ENCODE peak calls at places on chromosomes 7 and 10, in six cellular contexts. X is PC-3, N is neural progenitor cell, Z is hepatocyte, B is GM23248, K is fibroblast of lung. E is an unnamed sample.

GRCh38 chr7:83105948-83106347 is 56.7 kb downstream of the PCLO start:
- DNase-seq in B (no peak), Z (no peak), X (no peak), K (no peak), N (peak; percentile 1), E (no peak)

GRCh38 chr7:7761340-7761973 is 43.0 kb upstream of the RPA3 start:
- DNase-seq in Z (peak; percentile 49), B (peak; percentile 74), K (peak; percentile 59), N (no peak), X (peak; percentile 73), E (peak; percentile 55)

GRCh38 chr10:30587522-30588031 is 42.0 kb downstream of the LYZL2 start:
- DNase-seq in X (no peak), N (no peak), B (no peak), Z (peak; percentile 33), K (no peak), E (no peak)

GRCh38 chr10:42836771-42837468 is 54.3 kb downstream of the BMS1 start:
- DNase-seq in Z (peak; percentile 34), K (peak; percentile 31), N (no peak), B (peak; percentile 56), X (peak; percentile 41), E (peak; percentile 24)

GRCh38 chr10:47107226-47107625 is 192.8 kb upstream of the GDF10 start:
- DNase-seq in Z (no peak), X (no peak), N (no peak), K (no peak), B (no peak), E (no peak)

GRCh38 chr7:111012799-111013675 is 77.9 kb upstream of the LRRN3 start:
- DNase-seq in N (no peak), B (no peak), Z (no peak), X (no peak), K (no peak), E (no peak)

GRCh38 chr10:68272833-68273232 is 40.9 kb upstream of the ATOH7 start:
- DNase-seq in B (no peak), N (no peak), X (no peak), Z (no peak), K (no peak), E (no peak)

GRCh38 chr7:102068846-102069245 is 217.8 kb upstream of the SH2B2 start:
- DNase-seq in K (no peak), Z (no peak), X (no peak), N (no peak), B (no peak), E (no peak)

GRCh38 chr10:60524541-60524940 is 134.9 kb upstream of the ANK3 start:
- DNase-seq in N (no peak), B (peak; percentile 83), Z (no peak), K (peak; percentile 95), X (no peak), E (no peak)

GRCh38 chr10:48545462-48546145 is 59.3 kb downstream of the ARHGAP22 start:
- DNase-seq in N (no peak), B (no peak), Z (no peak), X (no peak), K (no peak), E (no peak)

GRCh38 chr10:103748020-103748419 is 107.4 kb downstream of the SH3PXD2A start:
- DNase-seq in N (no peak), B (no peak), X (peak; percentile 62), Z (no peak), K (no peak), E (no peak)

GRCh38 chr10:124802313-124802675 is 675 bp downstream of the ABRAXAS2 start:
- DNase-seq in K (no peak), X (no peak), Z (no peak), N (no peak), B (peak; percentile 45), E (no peak)

GRCh38 chr7:107874605-107875446 is 16.2 kb upstream of the DLD start:
- DNase-seq in K (peak; percentile 53), B (peak; percentile 81), X (peak; percentile 75), N (peak; percentile 57), Z (peak; percentile 78), E (peak; percentile 80)

DNA sequence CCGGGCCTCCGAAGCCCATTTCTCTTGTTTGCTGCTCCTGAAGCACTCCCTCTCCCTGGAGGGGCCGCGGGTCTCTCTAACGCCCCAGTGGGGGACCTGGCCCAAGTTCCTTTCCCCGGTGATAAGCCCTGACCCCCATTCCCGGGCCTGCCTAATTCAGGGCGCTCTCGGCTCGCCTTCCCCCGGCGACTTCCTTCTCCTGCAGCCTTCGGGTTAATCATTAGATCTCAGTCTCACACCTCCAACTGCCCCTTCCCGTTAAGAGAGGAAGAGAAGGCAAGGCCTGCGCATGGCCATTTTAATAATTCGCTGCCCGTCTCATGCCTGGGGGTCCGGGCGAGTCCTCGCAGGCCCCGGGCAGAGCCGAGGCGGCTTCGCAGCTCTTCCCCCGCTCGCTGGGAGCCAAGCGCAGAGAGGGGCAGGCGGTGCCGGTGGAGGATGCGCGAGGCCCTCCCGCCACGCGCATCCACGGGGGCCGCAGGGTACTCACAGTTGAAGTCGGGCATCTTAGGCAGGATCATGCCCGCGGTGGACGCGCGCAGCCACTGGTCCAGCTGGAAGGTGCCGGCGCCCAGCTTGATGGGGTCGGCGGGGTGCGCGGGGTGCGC is 1.2 kb downstream of the MNX1 start:
- DNase-seq in Z (no peak), X (no peak), B (no peak), K (no peak), N (peak; percentile 30), E (no peak)
- TF ChIP-seq EZH2 in Z (peak; percentile 55), X (peak; percentile 36), B (peak; percentile 98), K (peak; percentile 97), N (peak; percentile 99), E (peak; percentile 94)

DNA sequence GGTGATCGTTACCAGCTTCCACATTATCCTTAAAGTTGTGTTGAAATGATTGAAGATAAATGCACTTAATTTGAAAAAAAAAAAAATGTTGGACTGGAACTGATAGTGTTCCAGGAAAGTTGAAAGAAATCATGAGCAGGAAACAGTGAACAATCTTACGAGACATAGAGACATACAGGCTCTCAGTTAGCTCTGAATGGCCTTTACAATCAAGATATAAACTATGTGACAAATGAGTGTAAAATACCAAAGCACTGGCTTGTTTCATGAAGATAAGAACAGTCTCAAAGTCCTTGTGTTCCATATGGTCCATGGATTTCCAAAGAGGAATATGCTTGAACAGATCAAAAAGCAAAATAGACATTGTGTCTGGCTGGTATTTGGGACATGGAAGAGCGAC is 430.1 kb upstream of the ETV1 start:
- DNase-seq in X (no peak), K (no peak), Z (no peak), N (no peak), B (no peak), E (no peak)
- H3K27ac ChIP-seq in X (no peak overlapping the region), K (no peak overlapping the region), Z (peak overlapping the region; percentile 1), N (no peak overlapping the region), B (no peak overlapping the region), E (no peak overlapping the region)

GRCh38 chr10:119656760-119657159 is 5.6 kb downstream of the BAG3 start:
- DNase-seq in N (no peak), X (no peak), Z (no peak), K (no peak), B (no peak), E (no peak)
- H3K4me1 ChIP-seq in N (peaks cover 29% of the 10 kb centered on the region), X (peaks cover 58% of the 10 kb centered on the region), Z (peaks cover 35% of the 10 kb centered on the region), K (peaks cover 45% of the 10 kb centered on the region), B (peaks cover 57% of the 10 kb centered on the region), E (peaks cover 59% of the 10 kb centered on the region)

GRCh38 chr7:104328970-104329825 is 795 bp downstream of the LHFPL3 start:
- DNase-seq in Z (peak; percentile 6), K (no peak), N (peak; percentile 57), B (peak; percentile 20), X (no peak), E (no peak)
- TF ChIP-seq EZH2 in Z (peak; percentile 61), K (peak; percentile 32), N (peak; percentile 74), B (peak; percentile 2), X (peak; percentile 41), E (peak; percentile 86)

GRCh38 chr10:91188889-91189288 is 31.6 kb upstream of the PCGF5 start:
- DNase-seq in Z (no peak), N (no peak), K (no peak), X (no peak), B (no peak), E (no peak)

GRCh38 chr10:91190388-91190870 is 30.0 kb upstream of the PCGF5 start:
- DNase-seq in K (peak; percentile 74), N (no peak), Z (no peak), B (peak; percentile 87), X (no peak), E (no peak)

GRCh38 chr10:91190876-91191580 is 29.4 kb upstream of the PCGF5 start:
- DNase-seq in N (no peak), Z (no peak), X (peak; percentile 37), B (peak; percentile 83), K (peak; percentile 53), E (no peak)

GRCh38 chr10:91185239-91185875 is 35.1 kb upstream of the PCGF5 start:
- DNase-seq in K (peak; percentile 78), X (peak; percentile 38), B (peak; percentile 79), Z (peak; percentile 23), N (no peak), E (no peak)
- H3K27ac ChIP-seq in K (peak overlapping the region; percentile 57), X (no peak overlapping the region), B (peak overlapping the region; percentile 51), Z (no peak overlapping the region), N (no peak overlapping the region), E (no peak overlapping the region)

GRCh38 chr7:158120313-158120712 is 467.3 kb downstream of the PTPRN2 start:
- DNase-seq in B (no peak), X (no peak), K (no peak), Z (no peak), N (no peak), E (no peak)
- H3K4me1 ChIP-seq in B (no peaks in the 10 kb centered on the region), X (no peaks in the 10 kb centered on the region), K (no peaks in the 10 kb centered on the region), Z (no peaks in the 10 kb centered on the region), N (no peaks in the 10 kb centered on the region), E (no peaks in the 10 kb centered on the region)